ENCODE peak calls at places on chromosomes 1 and 21, in six cellular contexts. G is IMR-90, Z is GM12878, R is A549, B is SK-N-SH, J is HepG2. X is an unnamed sample.

GRCh38 chr1:66247415-66248208 is 286.3 kb upstream of the SGIP1 start:
- DNase-seq in G (no peak), Z (no peak), R (no peak), B (no peak), J (no peak), X (no peak)

GRCh38 chr1:1616045-1616821 is 933 bp downstream of the MIB2 start:
- DNase-seq in G (peak; percentile 37), Z (no peak), R (no peak), B (peak; percentile 85), J (no peak), X (peak; percentile 23)

GRCh38 chr21:29378814-29379213 is 80.1 kb downstream of the BACH1 start:
- DNase-seq in G (peak; percentile 56), Z (no peak), R (no peak), B (peak; percentile 53), J (no peak), X (no peak)

GRCh38 chr1:223716302-223716862 is 4.0 kb downstream of the CAPN2 start:
- DNase-seq in G (no peak), Z (peak; percentile 47), R (no peak), B (peak; percentile 75), J (no peak), X (no peak)

GRCh38 chr1:22431965-22432364 is 19.7 kb upstream of the ZBTB40 start:
- DNase-seq in G (no peak), Z (no peak), R (no peak), B (no peak), J (no peak), X (no peak)

GRCh38 chr1:180151508-180151907 is 3.2 kb upstream of the QSOX1 start:
- DNase-seq in G (peak; percentile 95), Z (no peak), R (peak; percentile 36), B (no peak), J (no peak), X (no peak)

GRCh38 chr1:44284184-44284583 is 70.9 kb downstream of the ERI3 start:
- DNase-seq in G (no peak), Z (no peak), R (no peak), B (no peak), J (peak; percentile 69), X (no peak)

GRCh38 chr1:229019647-229020281 is 251.1 kb upstream of the RAB4A start:
- DNase-seq in G (no peak), Z (no peak), R (no peak), B (no peak), J (peak; percentile 66), X (no peak)

GRCh38 chr1:203424285-203424684 is 51.3 kb upstream of the PRELP start:
- DNase-seq in G (no peak), Z (no peak), R (no peak), B (no peak), J (no peak), X (no peak)

GRCh38 chr1:30887485-30888315 is 20.9 kb downstream of the SDC3 start:
- DNase-seq in G (peak; percentile 73), Z (no peak), R (no peak), B (no peak), J (no peak), X (no peak)

GRCh38 chr1:185170291-185170848 is 13.4 kb downstream of the SWT1 start:
- DNase-seq in G (peak; percentile 67), Z (peak; percentile 32), R (peak; percentile 60), B (peak; percentile 69), J (peak; percentile 64), X (peak; percentile 54)

GRCh38 chr1:170685166-170685565 is 21.2 kb downstream of the PRRX1 start:
- DNase-seq in G (peak; percentile 94), Z (no peak), R (no peak), B (no peak), J (no peak), X (no peak)

GRCh38 chr1:207017615-207018559 is 14.7 kb downstream of the C1orf116 start:
- DNase-seq in G (no peak), Z (no peak), R (no peak), B (no peak), J (no peak), X (peak; percentile 89)

GRCh38 chr1:174448964-174449363 is 1.2 kb downstream of the GPR52 start:
- DNase-seq in G (peak; percentile 40), Z (no peak), R (no peak), B (no peak), J (no peak), X (no peak)

GRCh38 chr1:63466759-63467158 is 56.3 kb downstream of the ITGB3BP start:
- DNase-seq in G (no peak), Z (no peak), R (peak; percentile 9), B (no peak), J (no peak), X (no peak)

GRCh38 chr1:242005866-242006565 is 7.1 kb upstream of the MAP1LC3C start:
- DNase-seq in G (no peak), Z (no peak), R (no peak), B (no peak), J (no peak), X (no peak)

GRCh38 chr1:54176621-54177327 is 23.1 kb downstream of the CYB5RL start:
- DNase-seq in G (no peak), Z (no peak), R (no peak), B (no peak), J (no peak), X (no peak)

GRCh38 chr1:41902125-41902524 is 16.6 kb downstream of the HIVEP3 start:
- DNase-seq in G (peak; percentile 73), Z (no peak), R (peak; percentile 65), B (no peak), J (no peak), X (no peak)

GRCh38 chr1:235077571-235078479 is 50.8 kb downstream of the TOMM20 start:
- DNase-seq in G (peak; percentile 50), Z (peak; percentile 90), R (peak; percentile 40), B (no peak), J (no peak), X (no peak)

GRCh38 chr21:18840239-18840638 is 436.7 kb upstream of the TMPRSS15 start:
- DNase-seq in G (no peak), Z (no peak), R (peak; percentile 16), B (peak; percentile 1), J (no peak), X (no peak)

GRCh38 chr1:45668526-45668925 is 17.8 kb downstream of the GPBP1L1 start:
- DNase-seq in G (no peak), Z (no peak), R (no peak), B (no peak), J (no peak), X (no peak)

GRCh38 chr1:193312432-193312831 is 126.0 kb upstream of the B3GALT2 start:
- DNase-seq in G (no peak), Z (no peak), R (no peak), B (no peak), J (no peak), X (no peak)

GRCh38 chr1:45490121-45490622 is 791 bp downstream of the TESK2 start:
- DNase-seq in G (peak; percentile 21), Z (no peak), R (no peak), B (no peak), J (no peak), X (no peak)

GRCh38 chr1:87240661-87241285 is 87.9 kb upstream of the LMO4 start:
- DNase-seq in G (no peak), Z (no peak), R (no peak), B (no peak), J (no peak), X (no peak)

GRCh38 chr1:163959622-163960021 is 599.4 kb upstream of the PBX1 start:
- DNase-seq in G (no peak), Z (no peak), R (no peak), B (no peak), J (no peak), X (no peak)

GRCh38 chr1:170698711-170699275 is 34.9 kb downstream of the PRRX1 start:
- DNase-seq in G (peak; percentile 57), Z (no peak), R (no peak), B (no peak), J (no peak), X (no peak)

DNA sequence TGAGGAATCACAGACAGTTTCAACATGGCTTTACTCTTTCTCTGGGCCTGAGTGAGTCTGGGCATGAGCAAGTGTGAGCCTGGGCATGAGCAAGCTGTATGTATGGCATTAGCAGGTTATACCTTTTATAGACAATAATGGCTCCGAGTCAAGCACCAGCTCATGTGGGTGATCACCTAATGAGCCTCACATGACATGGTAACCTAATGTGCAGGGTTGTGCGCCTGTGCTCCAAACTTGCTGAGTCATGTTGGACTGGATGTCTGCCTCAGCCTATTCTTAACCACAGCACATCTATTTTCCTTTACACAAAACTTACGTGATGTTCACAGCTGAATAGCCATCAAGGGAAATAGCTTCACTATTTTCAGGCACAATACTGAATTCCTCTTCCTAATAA is 236.2 kb upstream of the NRIP1 start:
- DNase-seq in G (no peak), Z (no peak), R (peak; percentile 46), B (no peak), J (no peak), X (peak; percentile 13)
- TF ChIP-seq SMC3 in G (no peak), Z (no peak), R (no peak), B (no peak), J (no peak), X (no peak)

GRCh38 chr21:38968887-38969543 is 163.3 kb downstream of the ETS2 start:
- DNase-seq in G (no peak), Z (no peak), R (no peak), B (no peak), J (peak; percentile 70), X (no peak)

GRCh38 chr21:38965910-38966504 is 160.3 kb downstream of the ETS2 start:
- DNase-seq in G (peak; percentile 59), Z (no peak), R (peak; percentile 60), B (peak; percentile 29), J (peak; percentile 94), X (peak; percentile 89)

GRCh38 chr21:38973552-38973951 is 167.8 kb downstream of the ETS2 start:
- DNase-seq in G (no peak), Z (no peak), R (no peak), B (no peak), J (no peak), X (no peak)

GRCh38 chr21:38972078-38972477 is 166.3 kb downstream of the ETS2 start:
- DNase-seq in G (no peak), Z (no peak), R (no peak), B (no peak), J (no peak), X (no peak)

GRCh38 chr21:38970765-38971164 is 165.0 kb downstream of the ETS2 start:
- DNase-seq in G (no peak), Z (no peak), R (no peak), B (no peak), J (no peak), X (no peak)
- TF ChIP-seq SMC3 in G (no peak), Z (no peak), R (no peak), B (no peak), J (no peak), X (no peak)

DNA sequence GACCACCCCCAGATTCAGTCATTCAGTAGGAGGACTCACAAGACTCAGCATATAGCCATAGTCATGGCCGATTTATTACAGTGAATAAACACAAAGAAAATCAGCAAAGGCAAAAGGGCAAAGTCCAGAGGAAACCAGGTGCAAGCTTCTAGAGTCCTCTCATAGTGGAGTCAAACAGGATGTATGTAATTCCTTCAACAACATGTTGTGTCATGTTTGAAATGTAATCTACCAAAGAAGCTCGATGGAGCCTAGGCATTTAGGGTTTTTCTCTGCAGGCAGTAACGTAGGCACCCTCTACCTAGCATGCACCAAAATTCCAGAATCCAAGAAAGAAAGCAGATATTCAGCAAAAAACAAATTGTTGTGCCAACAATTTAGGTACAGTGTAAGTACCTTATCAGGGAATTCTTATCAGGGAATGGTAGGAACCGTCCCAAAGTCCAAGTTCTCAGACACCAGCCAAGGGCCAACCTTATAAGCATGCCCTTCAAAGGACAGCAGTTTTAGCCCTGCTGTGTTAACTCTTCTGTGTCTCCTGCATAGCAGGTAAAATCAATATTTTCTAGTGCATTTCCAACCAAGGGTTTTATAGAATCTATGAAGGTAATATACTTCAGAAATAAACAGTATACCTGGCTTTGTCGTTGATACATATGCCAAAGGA is 16.1 kb upstream of the SLAMF6 start:
- DNase-seq in G (no peak), Z (no peak), R (no peak), B (no peak), J (peak; percentile 81), X (no peak)
- TF ChIP-seq SMC3 in G (no peak), Z (peak; percentile 7), R (no peak), B (no peak), J (no peak), X (no peak)

GRCh38 chr21:33033961-33034413 is 8.3 kb downstream of the OLIG2 start:
- DNase-seq in G (no peak), Z (no peak), R (no peak), B (no peak), J (no peak), X (no peak)
- TF ChIP-seq SMC3 in G (no peak), Z (no peak), R (no peak), B (no peak), J (no peak), X (no peak)